ENCODE peak calls at places on chromosomes 1 and 21, in four cellular contexts. One of them, this sample, is unnamed.

GRCh38 chr1:156813750-156814570 is 2.7 kb downstream of the SH2D2A start:
- DNase-seq in NCI-H2081: peak; percentile 59
- DNase-seq in fibroblast of the conjunctiva: no peak
- DNase-seq in ELR: peak; percentile 45
- DNase-seq in this sample: peak; percentile 61

GRCh38 chr1:177586429-177586828 is 383.4 kb downstream of the SEC16B start:
- DNase-seq in NCI-H2081: no peak
- DNase-seq in fibroblast of the conjunctiva: peak; percentile 34
- DNase-seq in ELR: peak; percentile 78
- DNase-seq in this sample: peak; percentile 79

GRCh38 chr1:3145489-3146325 is 76.7 kb downstream of the PRDM16 start:
- DNase-seq in ELR: no peak
- DNase-seq in fibroblast of the conjunctiva: no peak
- DNase-seq in NCI-H2081: no peak
- DNase-seq in this sample: no peak

GRCh38 chr1:245716561-245716960 is 561.8 kb downstream of the KIF26B start:
- DNase-seq in NCI-H2081: no peak
- DNase-seq in ELR: no peak
- DNase-seq in fibroblast of the conjunctiva: no peak
- DNase-seq in this sample: peak; percentile 23

GRCh38 chr21:32829504-32829903 is 57.9 kb upstream of the PAXBP1 start:
- DNase-seq in NCI-H2081: no peak
- DNase-seq in fibroblast of the conjunctiva: no peak
- DNase-seq in ELR: no peak
- DNase-seq in this sample: no peak

GRCh38 chr1:230545181-230545580 is 97.1 kb upstream of the COG2 start:
- DNase-seq in ELR: no peak
- DNase-seq in NCI-H2081: no peak
- DNase-seq in fibroblast of the conjunctiva: no peak
- DNase-seq in this sample: no peak

GRCh38 chr1:234696148-234696576 is 86.2 kb upstream of the IRF2BP2 start:
- DNase-seq in fibroblast of the conjunctiva: no peak
- DNase-seq in ELR: no peak
- DNase-seq in NCI-H2081: no peak
- DNase-seq in this sample: no peak

GRCh38 chr1:33014464-33015170 is 22.1 kb downstream of the AK2 start:
- DNase-seq in ELR: no peak
- DNase-seq in NCI-H2081: no peak
- DNase-seq in fibroblast of the conjunctiva: no peak
- DNase-seq in this sample: no peak

GRCh38 chr1:76083189-76083588 is 8.6 kb downstream of the ST6GALNAC3 start:
- DNase-seq in NCI-H2081: no peak
- DNase-seq in fibroblast of the conjunctiva: no peak
- DNase-seq in ELR: no peak
- DNase-seq in this sample: no peak

GRCh38 chr1:204782118-204782700 is 88.5 kb upstream of the NFASC start:
- DNase-seq in NCI-H2081: no peak
- DNase-seq in fibroblast of the conjunctiva: no peak
- DNase-seq in ELR: peak; percentile 42
- DNase-seq in this sample: no peak

GRCh38 chr1:55140137-55140536 is 75.0 kb downstream of the USP24 start:
- DNase-seq in ELR: no peak
- DNase-seq in NCI-H2081: no peak
- DNase-seq in fibroblast of the conjunctiva: no peak
- DNase-seq in this sample: no peak

GRCh38 chr1:13224480-13225060 is 1.4 kb downstream of the PRAMEF18 start:
- DNase-seq in ELR: no peak
- DNase-seq in NCI-H2081: no peak
- DNase-seq in fibroblast of the conjunctiva: no peak
- DNase-seq in this sample: no peak

GRCh38 chr1:46183119-46183842 is 7.0 kb upstream of the P3R3URF start:
- DNase-seq in fibroblast of the conjunctiva: peak; percentile 70
- DNase-seq in NCI-H2081: peak; percentile 57
- DNase-seq in ELR: peak; percentile 99
- DNase-seq in this sample: peak; percentile 100

GRCh38 chr1:56160916-56161315 is 418.4 kb downstream of the PLPP3 start:
- DNase-seq in ELR: no peak
- DNase-seq in fibroblast of the conjunctiva: no peak
- DNase-seq in NCI-H2081: no peak
- DNase-seq in this sample: no peak

GRCh38 chr21:32336711-32337110 is 38.1 kb downstream of the MRAP start:
- DNase-seq in NCI-H2081: no peak
- DNase-seq in ELR: peak; percentile 38
- DNase-seq in fibroblast of the conjunctiva: peak; percentile 8
- DNase-seq in this sample: peak; percentile 65

GRCh38 chr1:200242379-200243041 is 167.3 kb downstream of the ZNF281 start:
- DNase-seq in ELR: peak; percentile 19
- DNase-seq in fibroblast of the conjunctiva: no peak
- DNase-seq in NCI-H2081: no peak
- DNase-seq in this sample: no peak

GRCh38 chr1:33957854-33958253 is 94.0 kb downstream of the HMGB4 start:
- DNase-seq in NCI-H2081: no peak
- DNase-seq in fibroblast of the conjunctiva: no peak
- DNase-seq in ELR: no peak
- DNase-seq in this sample: no peak

GRCh38 chr1:75855734-75856133 is 59.1 kb downstream of the MSH4 start:
- DNase-seq in NCI-H2081: no peak
- DNase-seq in ELR: no peak
- DNase-seq in fibroblast of the conjunctiva: no peak
- DNase-seq in this sample: no peak

GRCh38 chr1:171429137-171429536 is 56.2 kb upstream of the PRRC2C start:
- DNase-seq in NCI-H2081: no peak
- DNase-seq in fibroblast of the conjunctiva: no peak
- DNase-seq in ELR: no peak
- DNase-seq in this sample: no peak

GRCh38 chr1:168918860-168919741 is 187.4 kb upstream of the ATP1B1 start:
- DNase-seq in fibroblast of the conjunctiva: no peak
- DNase-seq in ELR: no peak
- DNase-seq in NCI-H2081: peak; percentile 33
- DNase-seq in this sample: peak; percentile 30

GRCh38 chr1:90371106-90371813 is 345.8 kb downstream of the BARHL2 start:
- DNase-seq in ELR: peak; percentile 56
- DNase-seq in NCI-H2081: no peak
- DNase-seq in fibroblast of the conjunctiva: no peak
- DNase-seq in this sample: peak; percentile 23

GRCh38 chr1:222167111-222167510 is 380.8 kb downstream of the HHIPL2 start:
- DNase-seq in ELR: peak; percentile 97
- DNase-seq in fibroblast of the conjunctiva: peak; percentile 20
- DNase-seq in NCI-H2081: peak; percentile 32
- DNase-seq in this sample: peak; percentile 97

GRCh38 chr21:25664462-25665070 is 25.5 kb downstream of the JAM2 start:
- DNase-seq in NCI-H2081: no peak
- DNase-seq in fibroblast of the conjunctiva: no peak
- DNase-seq in ELR: no peak
- DNase-seq in this sample: no peak

GRCh38 chr1:6635161-6635909 is 10.7 kb downstream of the THAP3 start:
- DNase-seq in NCI-H2081: no peak
- DNase-seq in fibroblast of the conjunctiva: no peak
- DNase-seq in ELR: no peak
- DNase-seq in this sample: no peak

GRCh38 chr1:174159253-174160108 is at the start of gene RABGAP1L:
- DNase-seq in ELR: peak; percentile 94
- DNase-seq in NCI-H2081: peak; percentile 96
- DNase-seq in fibroblast of the conjunctiva: peak; percentile 89
- DNase-seq in this sample: peak; percentile 95

GRCh38 chr1:222182641-222183040 is 365.3 kb downstream of the HHIPL2 start:
- DNase-seq in ELR: peak; percentile 60
- DNase-seq in fibroblast of the conjunctiva: no peak
- DNase-seq in NCI-H2081: no peak
- DNase-seq in this sample: peak; percentile 18

GRCh38 chr21:38140192-38140905 is 116.4 kb upstream of the KCNJ15 start:
- DNase-seq in ELR: peak; percentile 36
- DNase-seq in fibroblast of the conjunctiva: peak; percentile 29
- DNase-seq in NCI-H2081: no peak
- DNase-seq in this sample: peak; percentile 25

GRCh38 chr1:24762133-24762676 is 17.0 kb downstream of the CLIC4 start:
- DNase-seq in fibroblast of the conjunctiva: no peak
- DNase-seq in ELR: peak; percentile 72
- DNase-seq in NCI-H2081: no peak
- DNase-seq in this sample: peak; percentile 40

GRCh38 chr1:43743206-43743605 is 35.9 kb downstream of the ST3GAL3 start:
- DNase-seq in ELR: no peak
- DNase-seq in NCI-H2081: no peak
- DNase-seq in fibroblast of the conjunctiva: no peak
- DNase-seq in this sample: no peak

GRCh38 chr1:108892356-108893140 is 15.8 kb downstream of the GPSM2 start:
- DNase-seq in ELR: peak; percentile 73
- DNase-seq in NCI-H2081: no peak
- DNase-seq in fibroblast of the conjunctiva: no peak
- DNase-seq in this sample: peak; percentile 73

GRCh38 chr21:33078907-33079582 is 9.1 kb downstream of the OLIG1 start:
- DNase-seq in ELR: peak; percentile 79
- DNase-seq in NCI-H2081: no peak
- DNase-seq in fibroblast of the conjunctiva: no peak
- DNase-seq in this sample: peak; percentile 97

GRCh38 chr21:44089001-44089911 is 17.9 kb upstream of the PWP2 start:
- DNase-seq in fibroblast of the conjunctiva: no peak
- DNase-seq in ELR: no peak
- DNase-seq in NCI-H2081: no peak
- DNase-seq in this sample: peak; percentile 81

GRCh38 chr1:86061660-86062059 is 94.9 kb downstream of the COL24A1 start:
- DNase-seq in fibroblast of the conjunctiva: no peak
- DNase-seq in ELR: no peak
- DNase-seq in NCI-H2081: no peak
- DNase-seq in this sample: no peak

GRCh38 chr1:52127181-52128175 is 14.4 kb upstream of the ZFYVE9 start:
- DNase-seq in ELR: peak; percentile 73
- DNase-seq in NCI-H2081: peak; percentile 69
- DNase-seq in fibroblast of the conjunctiva: peak; percentile 72
- DNase-seq in this sample: peak; percentile 60

GRCh38 chr1:203995228-203995627 is 77.7 kb upstream of the SOX13 start:
- DNase-seq in fibroblast of the conjunctiva: no peak
- DNase-seq in NCI-H2081: no peak
- DNase-seq in ELR: no peak
- DNase-seq in this sample: no peak

GRCh38 chr1:226938903-226939438 is 1.1 kb upstream of the COQ8A start:
- DNase-seq in NCI-H2081: no peak
- DNase-seq in ELR: peak; percentile 69
- DNase-seq in fibroblast of the conjunctiva: peak; percentile 36
- DNase-seq in this sample: peak; percentile 42

GRCh38 chr1:238745069-238745468 is 641.3 kb upstream of the CHRM3 start:
- DNase-seq in NCI-H2081: no peak
- DNase-seq in ELR: no peak
- DNase-seq in fibroblast of the conjunctiva: no peak
- DNase-seq in this sample: no peak

This sample was measured in kidney tubule cell.